ENCODE peak calls at places on chromosomes 4 and X, in eight cellular contexts. N is cardiac muscle cell, A is astrocyte, J is ovary, V is fibroblast of lung, B is thyroid gland, G is transverse colon, Y is left ventricle myocardium inferior. X is an unnamed sample.

GRCh38 chrX:145848451-145848850 is 30.8 kb downstream of the SLITRK2 start:
- DNase-seq in N (no peak), G (no peak), J (no peak), V (no peak), Y (no peak), A (no peak), B (peak; percentile 57), X (no peak)

GRCh38 chr4:128168701-128169100 is 107.6 kb downstream of the LARP1B start:
- DNase-seq in B (no peak), G (no peak), V (no peak), Y (no peak), A (no peak), N (no peak), J (no peak), X (no peak)

GRCh38 chr4:4549534-4549933 is 7.7 kb upstream of the STX18 start:
- DNase-seq in G (no peak), J (no peak), B (no peak), V (no peak), N (no peak), A (no peak), Y (no peak), X (no peak)

GRCh38 chr4:5504486-5504885 is 203.9 kb downstream of the EVC2 start:
- DNase-seq in Y (no peak), V (no peak), J (no peak), B (no peak), N (no peak), G (no peak), A (peak; percentile 42), X (no peak)

GRCh38 chr4:48683784-48684666 is 96.1 kb downstream of the FRYL start:
- DNase-seq in G (no peak), A (peak; percentile 14), V (no peak), Y (no peak), N (no peak), J (no peak), B (no peak), X (no peak)

GRCh38 chrX:137033774-137034507 is at the start of gene GPR101:
- DNase-seq in Y (no peak), B (no peak), A (no peak), N (peak; percentile 32), G (no peak), V (no peak), J (no peak), X (no peak)

GRCh38 chr4:41178372-41179085 is 35.8 kb downstream of the APBB2 start:
- DNase-seq in G (no peak), V (peak; percentile 95), J (no peak), B (no peak), Y (no peak), N (no peak), A (peak; percentile 95), X (no peak)

GRCh38 chrX:129956145-129956544 is 26.3 kb upstream of the BCORL1 start:
- DNase-seq in B (no peak), A (no peak), J (no peak), G (no peak), N (no peak), V (no peak), Y (no peak), X (no peak)

GRCh38 chr4:127709456-127709855 is 20.7 kb upstream of the SLC25A31 start:
- DNase-seq in Y (no peak), J (no peak), N (no peak), A (peak; percentile 50), V (peak; percentile 15), G (no peak), B (no peak), X (no peak)

GRCh38 chr4:39036172-39036571 is 4.0 kb upstream of the TMEM156 start:
- DNase-seq in V (peak; percentile 61), A (peak; percentile 83), J (no peak), N (no peak), G (no peak), B (no peak), Y (no peak), X (no peak)

GRCh38 chr4:109294006-109294405 is 8.5 kb downstream of the COL25A1 start:
- DNase-seq in A (no peak), V (no peak), B (no peak), G (no peak), Y (no peak), J (no peak), N (peak; percentile 62), X (no peak)

GRCh38 chrX:153667931-153668396 is 5.6 kb downstream of the PNCK start:
- DNase-seq in B (peak; percentile 89), J (peak; percentile 92), G (peak; percentile 82), N (peak; percentile 79), A (peak; percentile 24), V (peak; percentile 76), Y (peak; percentile 81), X (peak; percentile 30)

GRCh38 chr4:32672369-32672768 is 1952.2 kb downstream of the PCDH7 start:
- DNase-seq in A (no peak), V (no peak), G (no peak), N (no peak), B (no peak), J (no peak), Y (no peak), X (no peak)

GRCh38 chr4:3215733-3216132 is 33.2 kb upstream of the MSANTD1 start:
- DNase-seq in J (no peak), V (no peak), N (no peak), Y (no peak), B (no peak), G (no peak), A (no peak), X (no peak)

GRCh38 chrX:107861056-107861455 is 35.4 kb downstream of the MID2 start:
- DNase-seq in A (no peak), N (no peak), B (no peak), Y (no peak), V (no peak), J (no peak), G (no peak), X (no peak)

GRCh38 chr4:110533590-110533910 is 57.6 kb downstream of the ENPEP start:
- DNase-seq in Y (no peak), N (no peak), A (no peak), B (no peak), V (no peak), J (no peak), G (no peak), X (no peak)

GRCh38 chrX:54807524-54808108 is at the start of gene MAGED2:
- DNase-seq in G (peak; percentile 33), J (peak; percentile 70), Y (peak; percentile 25), N (peak; percentile 64), B (peak; percentile 43), V (peak; percentile 39), A (no peak), X (no peak)

GRCh38 chrX:27599928-27600327 is 9.8 kb downstream of the DCAF8L2 start:
- DNase-seq in J (no peak), N (no peak), B (no peak), G (no peak), V (peak; percentile 47), Y (no peak), A (peak; percentile 34), X (no peak)

GRCh38 chr4:141041021-141041476 is 92.2 kb downstream of the RNF150 start:
- DNase-seq in A (peak; percentile 57), N (no peak), J (no peak), Y (no peak), B (no peak), G (no peak), V (peak; percentile 38), X (no peak)

GRCh38 chr4:175435437-175435836 is 376.6 kb downstream of the GPM6A start:
- DNase-seq in J (no peak), G (no peak), A (no peak), Y (no peak), V (peak; percentile 41), N (no peak), B (no peak), X (no peak)

GRCh38 chr4:44145868-44146267 is 302.7 kb downstream of the KCTD8 start:
- DNase-seq in Y (no peak), A (peak; percentile 36), N (no peak), V (peak; percentile 25), G (no peak), J (no peak), B (no peak), X (no peak)

DNA sequence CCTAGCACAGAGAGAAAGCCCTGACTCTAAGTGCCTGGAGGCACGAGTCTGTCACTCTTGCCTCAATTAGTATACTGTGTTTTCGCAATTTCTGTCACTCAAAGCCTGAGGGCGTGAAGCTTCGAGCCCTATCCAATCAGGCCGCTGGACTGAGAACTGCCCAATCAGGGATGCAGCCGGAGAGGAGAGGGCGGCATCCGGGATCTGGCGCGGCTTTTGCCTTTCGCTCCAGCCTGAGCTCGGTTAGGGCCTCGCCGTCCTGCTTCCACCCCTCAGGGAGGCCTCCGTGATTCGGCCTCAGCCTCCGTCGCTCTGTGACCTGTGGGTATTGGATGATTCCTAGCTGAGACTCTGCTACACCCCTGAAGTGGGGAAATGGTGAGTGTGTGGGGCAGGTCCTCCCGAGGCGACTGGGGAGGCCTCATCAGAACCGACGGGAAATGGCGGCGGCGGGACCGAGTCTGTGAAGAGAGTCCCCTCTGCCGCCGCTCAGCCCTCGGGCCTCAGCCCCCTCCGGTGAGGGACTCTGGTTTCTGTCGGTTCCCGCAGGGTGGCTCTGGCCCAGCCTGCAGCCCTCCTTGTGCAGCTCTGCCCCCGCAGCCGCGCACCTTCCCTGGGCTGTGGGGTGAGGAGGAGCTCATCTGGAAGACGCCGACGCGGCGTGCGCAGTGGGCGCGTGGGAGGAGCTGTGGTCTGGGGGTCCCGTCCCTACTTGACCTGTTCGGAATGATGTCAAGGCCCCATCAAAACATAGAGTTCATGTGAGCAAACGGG is 48.5 kb downstream of the ZNF141 start:
- DNase-seq in B (no peak), G (no peak), V (no peak), A (no peak), J (no peak), Y (no peak), N (no peak), X (no peak)
- H3K9me3 ChIP-seq in B (no peaks in the 10 kb centered on the region), G (peaks cover 61% of the 10 kb centered on the region), V (no peaks in the 10 kb centered on the region), A (peaks cover 43% of the 10 kb centered on the region), J (peaks cover 41% of the 10 kb centered on the region), Y (peaks cover 100% of the 10 kb centered on the region), N (peaks cover 2% of the 10 kb centered on the region), X (peaks cover 64% of the 10 kb centered on the region)

GRCh38 chrX:110414273-110414672 is 55.6 kb downstream of the RTL9 start:
- DNase-seq in J (no peak), N (no peak), G (no peak), B (no peak), V (no peak), A (no peak), Y (no peak), X (no peak)
- TF ChIP-seq CTCF in J (no peak), N (no peak), G (no peak), B (no peak), V (no peak), A (no peak), Y (no peak), X (no peak)

GRCh38 chrX:10117864-10118377 is 38.9 kb upstream of the CLCN4 start:
- DNase-seq in V (no peak), G (no peak), B (no peak), N (no peak), Y (no peak), J (no peak), A (no peak), X (no peak)
- H3K9me3 ChIP-seq in V (no peaks in the 10 kb centered on the region), G (no peaks in the 10 kb centered on the region), B (no peaks in the 10 kb centered on the region), N (no peaks in the 10 kb centered on the region), Y (no peaks in the 10 kb centered on the region), J (no peaks in the 10 kb centered on the region), A (no peaks in the 10 kb centered on the region), X (peaks cover 27% of the 10 kb centered on the region)

DNA sequence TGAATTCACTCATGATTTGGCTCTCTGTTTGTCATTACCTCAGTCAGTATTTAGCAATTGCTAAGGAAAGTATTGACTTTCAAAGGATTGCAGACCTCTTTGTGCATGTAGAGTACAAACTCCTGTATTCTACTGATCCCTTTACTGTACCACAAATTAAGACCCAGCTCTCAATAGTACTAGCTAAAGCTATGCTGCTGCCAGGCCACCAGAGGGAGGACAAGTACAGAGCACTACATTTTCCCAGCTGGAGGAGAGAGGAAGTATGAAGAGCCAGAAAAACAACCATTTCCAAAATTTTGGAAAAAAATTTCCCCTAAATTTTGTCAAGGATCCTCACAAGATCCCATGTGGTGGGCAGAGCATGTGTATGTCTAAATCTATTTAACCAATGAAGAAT is 175.0 kb upstream of the MTMR8 start:
- DNase-seq in V (no peak), J (no peak), G (no peak), B (no peak), A (no peak), N (peak; percentile 11), Y (no peak), X (no peak)
- TF ChIP-seq CTCF in V (no peak), J (no peak), G (no peak), B (no peak), A (no peak), N (no peak), Y (no peak), X (no peak)